ENCODE peak calls at places on chromosome 4, in eight cellular contexts. E is Calu3; Y is coronary artery; A is SIG-M5; P is SK-MEL-5; B is CD4-positive, alpha-beta memory T cell; V is anterior cingulate cortex; S is astrocyte of the spinal cord. R is an unnamed sample.

GRCh38 chr4:163003979-163004378 is 162.7 kb downstream of the NAF1 start:
- DNase-seq in E (no peak), Y (no peak), A (no peak), P (no peak), B (no peak), V (no peak), S (no peak), R (no peak)

GRCh38 chr4:112840061-112840460 is 203.1 kb downstream of the LARP7 start:
- DNase-seq in E (no peak), Y (no peak), A (no peak), P (no peak), B (no peak), V (no peak), S (peak; percentile 35), R (no peak)

GRCh38 chr4:76748649-76749048 is 149.3 kb downstream of the SOWAHB start:
- DNase-seq in E (peak; percentile 37), Y (no peak), A (no peak), P (peak; percentile 72), B (no peak), V (no peak), S (peak; percentile 62), R (no peak)

GRCh38 chr4:159765402-159765801 is 662.5 kb downstream of the RAPGEF2 start:
- DNase-seq in E (no peak), Y (no peak), A (no peak), P (no peak), B (no peak), V (no peak), S (peak; percentile 66), R (no peak)

GRCh38 chr4:184748251-184748652 is 14.4 kb upstream of the CENPU start:
- DNase-seq in E (peak; percentile 31), Y (no peak), A (no peak), P (no peak), B (no peak), V (no peak), S (no peak), R (no peak)

GRCh38 chr4:187118731-187119130 is 395.1 kb upstream of the FAT1 start:
- DNase-seq in E (no peak), Y (no peak), A (no peak), P (no peak), B (no peak), V (no peak), S (peak; percentile 17), R (no peak)

GRCh38 chr4:122777846-122778501 is 45.5 kb downstream of the BBS12 start:
- DNase-seq in E (no peak), Y (no peak), A (no peak), P (no peak), B (no peak), V (no peak), S (peak; percentile 66), R (no peak)

GRCh38 chr4:26885912-26886274 is 25.3 kb downstream of the STIM2 start:
- DNase-seq in E (no peak), Y (no peak), A (peak; percentile 81), P (no peak), B (peak; percentile 80), V (no peak), S (no peak), R (no peak)

GRCh38 chr4:26099967-26100366 is 185.9 kb downstream of the SMIM20 start:
- DNase-seq in E (no peak), Y (no peak), A (no peak), P (no peak), B (no peak), V (no peak), S (no peak), R (no peak)

GRCh38 chr4:128386761-128387599 is 99.4 kb upstream of the PGRMC2 start:
- DNase-seq in E (peak; percentile 59), Y (peak; percentile 94), A (no peak), P (peak; percentile 80), B (no peak), V (peak; percentile 87), S (peak; percentile 98), R (peak; percentile 91)

GRCh38 chr4:155787113-155787710 is 28.4 kb downstream of the GUCY1B1 start:
- DNase-seq in E (peak; percentile 28), Y (no peak), A (no peak), P (peak; percentile 73), B (peak; percentile 4), V (no peak), S (peak; percentile 71), R (no peak)

GRCh38 chr4:92012899-92013867 is 290.6 kb upstream of the GRID2 start:
- DNase-seq in E (no peak), Y (no peak), A (no peak), P (peak; percentile 33), B (no peak), V (no peak), S (no peak), R (no peak)

GRCh38 chr4:54109226-54110018 is 9.5 kb downstream of the GSX2 start:
- DNase-seq in E (no peak), Y (no peak), A (no peak), P (no peak), B (no peak), V (no peak), S (no peak), R (no peak)

GRCh38 chr4:180116840-180117239 is 2126.4 kb upstream of the TENM3 start:
- DNase-seq in E (no peak), Y (no peak), A (no peak), P (no peak), B (no peak), V (no peak), S (no peak), R (no peak)

GRCh38 chr4:16025268-16025667 is 58.6 kb downstream of the PROM1 start:
- DNase-seq in E (no peak), Y (no peak), A (no peak), P (no peak), B (no peak), V (no peak), S (no peak), R (no peak)

R was measured in cardiac septum.